ENCODE peak calls at places on chromosomes 1 and 21, in eight cellular contexts. Y is stomach, I is cardiac muscle cell, G is A549, V is AG09309, M is keratinocyte, N is HCT116, L is adrenal gland. Q is an unnamed sample.

GRCh38 chr1:84758968-84759491 is 68.8 kb upstream of the SSX2IP start:
- DNase-seq in Y (no peak), I (no peak), G (no peak), V (no peak), M (no peak), N (no peak), L (peak), Q (peak)

GRCh38 chr1:94783342-94784264 is 36.6 kb upstream of the SLC44A3 start:
- DNase-seq in Y (peak), I (no peak), G (no peak), V (peak), M (no peak), N (no peak), L (peak), Q (peak)

GRCh38 chr21:43864313-43864805 is 664 bp upstream of the AGPAT3 start:
- DNase-seq in Y (peak), I (peak), G (peak), V (no peak), M (no peak), N (peak), L (peak), Q (peak)

GRCh38 chr1:114395863-114396262 is 115.1 kb downstream of the TRIM33 start:
- DNase-seq in Y (no peak), I (no peak), G (no peak), V (no peak), M (no peak), N (no peak), L (no peak), Q (no peak)

GRCh38 chr1:10553124-10553523 is 78.4 kb downstream of the PEX14 start:
- DNase-seq in Y (no peak), I (no peak), G (no peak), V (no peak), M (no peak), N (no peak), L (no peak), Q (no peak)

GRCh38 chr1:29716306-29716705 is 480.0 kb downstream of the PTPRU start:
- DNase-seq in Y (no peak), I (no peak), G (no peak), V (no peak), M (no peak), N (no peak), L (no peak), Q (no peak)

GRCh38 chr1:119958223-119958622 is 61.9 kb upstream of the ADAM30 start:
- DNase-seq in Y (no peak), I (no peak), G (no peak), V (no peak), M (no peak), N (no peak), L (no peak), Q (no peak)

GRCh38 chr21:14361958-14362357 is 21.0 kb downstream of the HSPA13 start:
- DNase-seq in Y (no peak), I (no peak), G (no peak), V (no peak), M (no peak), N (no peak), L (no peak), Q (no peak)

GRCh38 chr1:55640708-55641473 is 425.7 kb upstream of the USP24 start:
- DNase-seq in Y (peak), I (peak), G (no peak), V (peak), M (no peak), N (no peak), L (peak), Q (no peak)

GRCh38 chr1:248622491-248623106 is 12.3 kb downstream of the OR2T11 start:
- DNase-seq in Y (no peak), I (peak), G (peak), V (peak), M (no peak), N (peak), L (no peak), Q (peak)

GRCh38 chr1:81804320-81804719 is 3.6 kb downstream of the ADGRL2 start:
- DNase-seq in Y (no peak), I (peak), G (no peak), V (no peak), M (no peak), N (no peak), L (no peak), Q (no peak)

GRCh38 chr1:29343908-29344307 is 107.6 kb downstream of the PTPRU start:
- DNase-seq in Y (no peak), I (no peak), G (no peak), V (no peak), M (no peak), N (no peak), L (no peak), Q (no peak)

GRCh38 chr1:161068306-161069200 is 1.1 kb downstream of the ARHGAP30 start:
- DNase-seq in Y (peak), I (no peak), G (no peak), V (no peak), M (no peak), N (no peak), L (peak), Q (no peak)

GRCh38 chr1:199113265-199113869 is 474.5 kb downstream of the PTPRC start:
- DNase-seq in Y (peak), I (peak), G (peak), V (peak), M (no peak), N (peak), L (peak), Q (peak)

GRCh38 chr21:34889287-34889536 is 159.9 kb downstream of the RUNX1 start:
- DNase-seq in Y (peak), I (peak), G (no peak), V (no peak), M (no peak), N (no peak), L (peak), Q (peak)

GRCh38 chr1:234272656-234273312 is 100.5 kb upstream of the COA6 start:
- DNase-seq in Y (no peak), I (no peak), G (no peak), V (no peak), M (no peak), N (no peak), L (no peak), Q (no peak)

GRCh38 chr1:237672748-237673147 is 218.0 kb downstream of the ZP4 start:
- DNase-seq in Y (no peak), I (no peak), G (no peak), V (no peak), M (no peak), N (no peak), L (no peak), Q (no peak)

GRCh38 chr1:7085521-7085920 is 300.3 kb downstream of the CAMTA1 start:
- DNase-seq in Y (no peak), I (no peak), G (no peak), V (no peak), M (no peak), N (no peak), L (no peak), Q (no peak)

GRCh38 chr21:44714905-44715304 is 3.5 kb upstream of the TSPEAR start:
- DNase-seq in Y (peak), I (no peak), G (no peak), V (no peak), M (no peak), N (no peak), L (peak), Q (no peak)

GRCh38 chr1:40662151-40662550 is 3.3 kb downstream of the RIMS3 start:
- DNase-seq in Y (no peak), I (no peak), G (no peak), V (no peak), M (no peak), N (no peak), L (no peak), Q (no peak)

GRCh38 chr1:181743878-181744312 is 260.6 kb downstream of the CACNA1E start:
- DNase-seq in Y (no peak), I (no peak), G (no peak), V (no peak), M (no peak), N (no peak), L (no peak), Q (no peak)

GRCh38 chr1:26161408-26162219 is 2.7 kb downstream of the FAM110D start:
- DNase-seq in Y (peak), I (peak), G (peak), V (no peak), M (no peak), N (no peak), L (no peak), Q (peak)

GRCh38 chr1:202374077-202374476 is 25.6 kb downstream of the PPP1R12B start:
- DNase-seq in Y (no peak), I (no peak), G (no peak), V (no peak), M (no peak), N (no peak), L (no peak), Q (no peak)

GRCh38 chr1:222592171-222592570 is 2.4 kb upstream of the TAF1A start:
- DNase-seq in Y (no peak), I (no peak), G (no peak), V (peak), M (no peak), N (no peak), L (no peak), Q (peak)

GRCh38 chr1:222583079-222583478 is 6.7 kb downstream of the TAF1A start:
- DNase-seq in Y (no peak), I (no peak), G (no peak), V (no peak), M (no peak), N (no peak), L (no peak), Q (no peak)

GRCh38 chr1:222586842-222587241 is 2.9 kb downstream of the TAF1A start:
- DNase-seq in Y (no peak), I (no peak), G (no peak), V (no peak), M (no peak), N (no peak), L (no peak), Q (no peak)

GRCh38 chr1:222589462-222590302 is at the start of gene TAF1A:
- DNase-seq in Y (peak), I (peak), G (peak), V (peak), M (peak), N (peak), L (peak), Q (peak)

GRCh38 chr1:222588135-222588534 is 1.6 kb downstream of the TAF1A start:
- DNase-seq in Y (no peak), I (no peak), G (no peak), V (no peak), M (no peak), N (no peak), L (no peak), Q (no peak)
- H3K4me3 ChIP-seq in Y (peak), I (no peak), G (no peak), V (no peak), M (no peak), N (peak), L (no peak), Q (no peak)

GRCh38 chr1:33110477-33110876 is 29.5 kb downstream of the AZIN2 start:
- DNase-seq in Y (no peak), I (no peak), G (no peak), V (no peak), M (no peak), N (no peak), L (no peak), Q (no peak)

GRCh38 chr1:33117440-33118085 is 36.6 kb downstream of the AZIN2 start:
- DNase-seq in Y (no peak), I (no peak), G (no peak), V (no peak), M (no peak), N (no peak), L (no peak), Q (no peak)

GRCh38 chr1:33111965-33112364 is 31.0 kb downstream of the AZIN2 start:
- DNase-seq in Y (no peak), I (no peak), G (no peak), V (no peak), M (no peak), N (no peak), L (no peak), Q (peak)
- TF ChIP-seq CTCF in Y (no peak), I (peak), G (peak), V (peak), M (peak), N (peak), L (no peak), Q (peak)

DNA sequence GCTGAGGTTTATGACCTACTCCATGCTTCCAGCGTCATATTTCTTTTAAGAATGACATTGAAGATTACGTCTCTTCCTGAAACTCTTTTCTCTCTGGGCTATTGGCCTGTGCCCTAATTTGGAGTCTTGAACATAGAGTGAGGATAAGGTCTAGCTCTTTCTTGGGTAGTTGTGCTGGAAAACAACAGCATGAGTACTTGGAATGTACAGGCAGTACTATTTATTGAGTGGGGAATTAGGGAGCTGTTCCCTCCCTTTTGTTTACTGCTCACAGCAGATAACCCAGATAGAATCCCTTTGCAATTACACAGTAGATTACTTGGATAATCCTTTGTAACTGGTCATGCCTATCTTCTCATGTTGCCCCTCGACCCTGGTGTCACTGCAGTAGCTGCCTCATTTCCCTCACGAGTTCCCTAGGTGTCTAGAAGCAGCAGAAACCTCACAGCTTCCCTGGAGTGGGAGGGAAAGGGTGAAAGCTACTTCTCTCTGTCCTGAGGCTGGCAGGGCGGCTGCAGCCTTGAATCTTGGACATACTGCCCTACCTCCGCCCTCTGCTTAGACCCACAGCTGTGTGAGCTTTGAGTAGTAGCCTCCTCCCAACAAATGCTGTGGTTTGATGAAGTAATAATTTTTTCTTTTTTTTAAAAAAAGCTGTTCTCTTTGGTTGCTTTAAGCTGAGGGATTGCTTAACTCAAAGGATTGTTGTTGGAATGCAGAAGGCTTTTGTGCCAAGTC is 70.5 kb downstream of the FGGY start:
- DNase-seq in Y (peak), I (no peak), G (no peak), V (peak), M (no peak), N (no peak), L (peak), Q (peak)
- H3K4me3 ChIP-seq in Y (no peak), I (no peak), G (no peak), V (no peak), M (no peak), N (no peak), L (no peak), Q (no peak)

GRCh38 chr1:152460529-152460899 is 46.5 kb upstream of the CRNN start:
- DNase-seq in Y (no peak), I (no peak), G (no peak), V (no peak), M (no peak), N (no peak), L (no peak), Q (no peak)
- TF ChIP-seq CTCF in Y (no peak), I (no peak), G (no peak), V (no peak), M (no peak), N (no peak), L (no peak), Q (no peak)

DNA sequence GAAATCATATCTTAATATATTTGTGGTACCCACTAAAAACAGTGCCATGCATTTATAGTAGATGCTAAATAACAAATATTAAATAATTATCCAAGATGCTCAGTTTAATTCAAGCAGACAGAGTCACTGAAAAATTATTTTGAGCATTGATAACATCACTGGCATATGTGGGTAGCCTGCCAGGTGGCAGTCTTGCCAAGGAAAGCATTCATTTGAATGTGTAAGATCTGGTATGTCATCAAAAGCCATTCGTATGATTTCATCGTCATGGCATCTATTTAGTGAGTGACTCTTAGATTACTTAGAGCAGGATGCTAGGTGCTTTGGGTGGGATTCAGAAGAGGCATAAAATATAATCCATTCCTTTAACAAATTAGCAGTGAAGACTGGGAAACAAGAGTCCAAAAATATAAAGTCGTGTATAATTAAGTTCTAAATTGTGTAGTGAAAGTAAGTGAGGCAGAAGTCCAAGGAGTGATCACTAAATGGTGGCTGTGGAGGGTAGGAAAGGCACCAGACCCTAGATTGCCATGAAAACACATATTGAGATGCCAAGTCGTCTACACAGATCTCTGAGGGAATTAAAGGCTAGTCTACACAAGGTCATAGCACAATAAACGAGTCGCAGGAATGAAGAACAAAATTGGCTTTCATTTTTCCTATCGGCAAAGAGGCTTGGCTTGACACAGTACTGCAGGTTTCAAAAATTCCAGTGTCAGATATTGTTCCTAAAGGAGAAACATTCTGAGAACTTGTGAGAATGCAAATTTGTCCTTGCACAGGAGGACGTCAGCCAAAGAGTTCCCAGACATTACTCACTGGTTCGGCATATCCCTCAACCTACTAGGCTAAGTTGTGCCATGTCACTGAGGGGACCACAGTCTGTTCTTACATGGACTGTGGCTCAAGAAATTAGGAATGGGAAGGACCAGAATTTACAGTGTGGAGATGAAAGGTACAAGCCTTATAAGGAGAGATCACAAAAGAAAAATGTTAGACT is 130.8 kb downstream of the LYPLAL1 start:
- DNase-seq in Y (no peak), I (no peak), G (peak), V (peak), M (no peak), N (no peak), L (peak), Q (peak)
- H3K4me3 ChIP-seq in Y (no peak), I (no peak), G (no peak), V (no peak), M (no peak), N (no peak), L (no peak), Q (no peak)

GRCh38 chr1:31421404-31422040 is 8.5 kb downstream of the SERINC2 start:
- DNase-seq in Y (no peak), I (peak), G (no peak), V (no peak), M (no peak), N (no peak), L (no peak), Q (peak)
- TF ChIP-seq CTCF in Y (no peak), I (peak), G (peak), V (peak), M (peak), N (peak), L (no peak), Q (peak)

GRCh38 chr1:159010398-159010797 is 691 bp downstream of the IFI16 start:
- DNase-seq in Y (no peak), I (no peak), G (no peak), V (no peak), M (no peak), N (no peak), L (no peak), Q (no peak)
- H3K4me3 ChIP-seq in Y (peak), I (no peak), G (no peak), V (peak), M (peak), N (no peak), L (no peak), Q (peak)

DNA sequence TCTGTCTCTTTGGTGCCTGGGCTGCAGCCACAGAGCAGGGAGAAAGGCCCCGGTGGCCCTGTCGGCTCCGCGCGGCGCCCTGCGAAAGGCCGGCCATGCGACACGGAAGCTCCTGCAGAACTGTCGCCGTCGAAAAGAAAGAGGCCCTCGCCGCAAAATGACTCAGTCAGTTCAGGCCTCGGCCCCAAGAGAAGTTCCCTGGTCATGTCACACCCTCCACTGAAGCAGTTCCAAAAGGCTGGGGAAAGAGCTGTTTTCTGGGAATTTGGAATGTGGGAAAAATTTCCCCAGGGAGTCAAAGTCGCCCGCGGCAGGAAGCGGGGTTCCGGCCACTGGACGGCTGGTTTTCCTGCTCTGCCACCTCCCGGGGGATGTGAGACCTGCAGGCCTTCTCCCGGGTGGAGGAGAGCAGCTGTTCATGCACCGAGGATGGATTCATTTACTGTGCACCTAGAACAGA is 115.8 kb upstream of the ZNF678 start:
- DNase-seq in Y (no peak), I (no peak), G (peak), V (peak), M (no peak), N (no peak), L (no peak), Q (no peak)
- TF ChIP-seq CTCF in Y (no peak), I (peak), G (peak), V (peak), M (peak), N (no peak), L (peak), Q (peak)

GRCh38 chr1:61183471-61184034 is 101.2 kb downstream of the NFIA start:
- DNase-seq in Y (peak), I (no peak), G (no peak), V (no peak), M (no peak), N (no peak), L (peak), Q (peak)
- H3K4me3 ChIP-seq in Y (peak), I (no peak), G (peak), V (no peak), M (peak), N (no peak), L (no peak), Q (peak)